ENCODE peak calls at places on chromosomes 13 and 19, in four cellular contexts. One of them, this sample, is unnamed.

GRCh38 chr19:34713262-34713637 is 20.8 kb upstream of the ZNF181 start:
- DNase-seq in heart right ventricle: no peak
- DNase-seq in substantia nigra: no peak
- DNase-seq in kidney: no peak
- DNase-seq in this sample: no peak

GRCh38 chr13:71814806-71815205 is 52.2 kb downstream of the DACH1 start:
- DNase-seq in heart right ventricle: no peak
- DNase-seq in kidney: no peak
- DNase-seq in substantia nigra: no peak
- DNase-seq in this sample: no peak

GRCh38 chr13:36840718-36841250 is 21.8 kb downstream of the RFXAP start:
- DNase-seq in kidney: no peak
- DNase-seq in heart right ventricle: no peak
- DNase-seq in substantia nigra: no peak
- DNase-seq in this sample: no peak

GRCh38 chr13:89925107-89925506 is 1422.4 kb upstream of the MIR17HG start:
- DNase-seq in kidney: no peak
- DNase-seq in heart right ventricle: no peak
- DNase-seq in substantia nigra: no peak
- DNase-seq in this sample: no peak

GRCh38 chr19:29155683-29156082 is 57.3 kb downstream of the UQCRFS1 start:
- DNase-seq in kidney: no peak
- DNase-seq in substantia nigra: no peak
- DNase-seq in heart right ventricle: no peak
- DNase-seq in this sample: no peak

GRCh38 chr13:102091231-102091630 is 310.6 kb downstream of the FGF14 start:
- DNase-seq in kidney: no peak
- DNase-seq in substantia nigra: no peak
- DNase-seq in heart right ventricle: no peak
- DNase-seq in this sample: no peak

GRCh38 chr19:6767357-6768235 is at the start of gene SH2D3A:
- DNase-seq in substantia nigra: peak
- DNase-seq in kidney: peak
- DNase-seq in heart right ventricle: peak
- DNase-seq in this sample: no peak

GRCh38 chr19:16920816-16921529 is 32.2 kb downstream of the F2RL3 start:
- DNase-seq in substantia nigra: no peak
- DNase-seq in heart right ventricle: no peak
- DNase-seq in kidney: peak
- DNase-seq in this sample: no peak

GRCh38 chr13:76029088-76029487 is 393.0 kb downstream of the LMO7 start:
- DNase-seq in kidney: no peak
- DNase-seq in substantia nigra: no peak
- DNase-seq in heart right ventricle: no peak
- DNase-seq in this sample: no peak

GRCh38 chr19:43739836-43740235 is 14.9 kb downstream of the SMG9 start:
- DNase-seq in kidney: no peak
- DNase-seq in heart right ventricle: no peak
- DNase-seq in substantia nigra: no peak
- DNase-seq in this sample: no peak
- H3K27ac ChIP-seq in kidney: no peak
- H3K27ac ChIP-seq in heart right ventricle: no peak
- H3K27ac ChIP-seq in substantia nigra: no peak
- H3K27ac ChIP-seq in this sample: no peak

GRCh38 chr13:43364210-43365041 is 341.0 kb downstream of the DNAJC15 start:
- DNase-seq in heart right ventricle: no peak
- DNase-seq in kidney: no peak
- DNase-seq in substantia nigra: peak
- DNase-seq in this sample: no peak

GRCh38 chr13:43360911-43361605 is 337.7 kb downstream of the DNAJC15 start:
- DNase-seq in substantia nigra: no peak
- DNase-seq in heart right ventricle: no peak
- DNase-seq in kidney: no peak
- DNase-seq in this sample: peak

GRCh38 chr13:43365042-43365344 is 341.6 kb downstream of the DNAJC15 start:
- DNase-seq in kidney: no peak
- DNase-seq in substantia nigra: no peak
- DNase-seq in heart right ventricle: no peak
- DNase-seq in this sample: no peak

GRCh38 chr13:43360196-43360595 is 336.8 kb downstream of the DNAJC15 start:
- DNase-seq in heart right ventricle: no peak
- DNase-seq in kidney: no peak
- DNase-seq in substantia nigra: no peak
- DNase-seq in this sample: no peak

DNA sequence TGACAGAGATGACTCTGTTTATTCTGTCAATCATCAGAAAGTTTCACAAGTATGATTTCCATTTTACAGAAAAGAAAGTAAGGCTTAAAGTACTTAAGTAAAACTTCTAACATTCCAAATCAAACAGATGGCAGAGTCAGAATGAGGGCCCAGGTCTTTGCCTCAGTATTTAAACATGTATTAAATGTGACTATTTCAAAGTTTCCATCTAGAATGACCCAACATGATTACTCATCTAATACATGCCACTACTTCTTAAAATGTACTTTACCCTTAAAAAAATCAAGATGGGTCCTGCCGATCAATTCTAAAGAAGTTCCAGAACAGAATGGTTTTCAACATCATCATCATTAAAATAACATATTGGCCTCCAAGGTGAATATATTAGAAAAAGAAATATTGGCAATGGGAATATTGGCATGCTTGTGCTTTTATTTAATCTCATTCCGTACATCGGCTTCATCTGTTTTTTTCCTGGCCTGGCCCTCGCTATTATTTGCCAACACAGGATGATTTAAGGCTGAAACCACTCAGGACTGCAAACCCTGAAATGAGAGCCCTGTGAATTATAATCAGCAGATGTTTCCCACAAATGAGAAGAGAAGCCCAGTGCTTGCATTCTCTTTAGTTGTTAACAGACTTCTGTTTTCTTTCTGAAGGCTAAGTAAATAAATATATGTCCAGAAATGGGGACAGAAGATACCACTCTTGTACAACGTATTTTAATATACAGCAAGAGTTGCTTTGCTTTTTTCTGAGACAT is 340.0 kb downstream of the DNAJC15 start:
- DNase-seq in heart right ventricle: no peak
- DNase-seq in kidney: no peak
- DNase-seq in substantia nigra: no peak
- DNase-seq in this sample: no peak
- H3K27ac ChIP-seq in heart right ventricle: no peak
- H3K27ac ChIP-seq in kidney: no peak
- H3K27ac ChIP-seq in substantia nigra: peak
- H3K27ac ChIP-seq in this sample: no peak

GRCh38 chr19:18120127-18120526 is 22.5 kb downstream of the MAST3 start:
- DNase-seq in substantia nigra: no peak
- DNase-seq in kidney: no peak
- DNase-seq in heart right ventricle: no peak
- DNase-seq in this sample: no peak
- H3K27ac ChIP-seq in substantia nigra: no peak
- H3K27ac ChIP-seq in kidney: no peak
- H3K27ac ChIP-seq in heart right ventricle: no peak
- H3K27ac ChIP-seq in this sample: peak

DNA sequence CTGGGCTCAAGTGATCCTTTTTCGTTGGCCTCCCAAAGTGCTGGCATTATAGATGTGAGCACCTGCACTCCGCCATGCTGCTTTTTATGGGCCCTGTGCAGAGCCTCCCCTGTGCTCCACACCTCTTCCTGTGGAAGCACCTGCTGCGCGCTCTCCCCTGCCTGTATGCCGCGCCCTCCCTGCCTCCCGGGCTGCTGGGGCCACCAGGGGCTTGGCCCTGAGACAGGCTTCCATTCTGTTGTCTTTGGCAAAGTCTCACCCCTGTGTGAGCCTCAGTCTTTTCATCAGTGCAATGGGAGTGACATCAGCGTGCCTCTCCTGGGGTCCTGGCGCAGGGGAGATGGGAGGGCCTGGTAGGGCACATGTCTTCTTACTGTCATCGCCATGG is 1.3 kb downstream of the FAM174C start:
- DNase-seq in substantia nigra: no peak
- DNase-seq in heart right ventricle: no peak
- DNase-seq in kidney: no peak
- DNase-seq in this sample: no peak
- H3K27ac ChIP-seq in substantia nigra: no peak
- H3K27ac ChIP-seq in heart right ventricle: peak
- H3K27ac ChIP-seq in kidney: no peak
- H3K27ac ChIP-seq in this sample: peak

This sample was measured in caudate nucleus.